ENCODE peak calls at places on chromosomes 6 and 20, in four cellular contexts. One of them, this sample, is unnamed.

GRCh38 chr6:692356-692851 is 535 bp downstream of the EXOC2 start:
- DNase-seq in GM20000: peak
- DNase-seq in breast epithelium: no peak
- DNase-seq in heart left ventricle: peak
- DNase-seq in this sample: peak

GRCh38 chr6:99613398-99613704 is 6.7 kb downstream of the PRDM13 start:
- DNase-seq in breast epithelium: no peak
- DNase-seq in GM20000: peak
- DNase-seq in heart left ventricle: no peak
- DNase-seq in this sample: no peak

GRCh38 chr6:34518669-34519365 is 37.3 kb downstream of the SPDEF start:
- DNase-seq in GM20000: no peak
- DNase-seq in heart left ventricle: no peak
- DNase-seq in breast epithelium: no peak
- DNase-seq in this sample: no peak

GRCh38 chr6:43941174-43941573 is 171.2 kb downstream of the VEGFA start:
- DNase-seq in GM20000: no peak
- DNase-seq in breast epithelium: no peak
- DNase-seq in heart left ventricle: no peak
- DNase-seq in this sample: no peak

GRCh38 chr6:150290429-150290828 is 78.4 kb upstream of the IYD start:
- DNase-seq in heart left ventricle: no peak
- DNase-seq in breast epithelium: no peak
- DNase-seq in GM20000: no peak
- DNase-seq in this sample: no peak

GRCh38 chr6:144149894-144150672 is at the start of gene STX11:
- DNase-seq in breast epithelium: peak
- DNase-seq in heart left ventricle: peak
- DNase-seq in GM20000: peak
- DNase-seq in this sample: peak

GRCh38 chr6:70112686-70113570 is 190.0 kb downstream of the COL9A1 start:
- DNase-seq in breast epithelium: no peak
- DNase-seq in heart left ventricle: no peak
- DNase-seq in GM20000: no peak
- DNase-seq in this sample: no peak

GRCh38 chr6:169425628-169426370 is 172.2 kb upstream of the THBS2 start:
- DNase-seq in GM20000: no peak
- DNase-seq in breast epithelium: no peak
- DNase-seq in heart left ventricle: no peak
- DNase-seq in this sample: no peak

GRCh38 chr20:49030954-49031619 is 15.0 kb upstream of the CSE1L start:
- DNase-seq in breast epithelium: no peak
- DNase-seq in heart left ventricle: no peak
- DNase-seq in GM20000: no peak
- DNase-seq in this sample: no peak

GRCh38 chr6:11710221-11710836 is 68.3 kb downstream of the ADTRP start:
- DNase-seq in breast epithelium: no peak
- DNase-seq in GM20000: no peak
- DNase-seq in heart left ventricle: no peak
- DNase-seq in this sample: no peak

GRCh38 chr6:5025911-5026819 is 22.3 kb upstream of the RPP40 start:
- DNase-seq in heart left ventricle: peak
- DNase-seq in GM20000: no peak
- DNase-seq in breast epithelium: no peak
- DNase-seq in this sample: peak
- TF ChIP-seq CTCF in heart left ventricle: no peak
- TF ChIP-seq CTCF in GM20000: no peak
- TF ChIP-seq CTCF in breast epithelium: no peak
- TF ChIP-seq CTCF in this sample: peak

GRCh38 chr20:21798384-21798783 is 92.9 kb downstream of the PAX1 start:
- DNase-seq in heart left ventricle: no peak
- DNase-seq in GM20000: no peak
- DNase-seq in breast epithelium: no peak
- DNase-seq in this sample: no peak

GRCh38 chr20:21801193-21801592 is 95.7 kb downstream of the PAX1 start:
- DNase-seq in heart left ventricle: no peak
- DNase-seq in GM20000: no peak
- DNase-seq in breast epithelium: no peak
- DNase-seq in this sample: no peak

GRCh38 chr20:21796059-21796458 is 90.6 kb downstream of the PAX1 start:
- DNase-seq in breast epithelium: no peak
- DNase-seq in GM20000: no peak
- DNase-seq in heart left ventricle: no peak
- DNase-seq in this sample: no peak
- TF ChIP-seq CTCF in breast epithelium: no peak
- TF ChIP-seq CTCF in GM20000: no peak
- TF ChIP-seq CTCF in heart left ventricle: no peak
- TF ChIP-seq CTCF in this sample: peak

GRCh38 chr6:40874495-40874894 is 164.5 kb downstream of the UNC5CL start:
- DNase-seq in GM20000: no peak
- DNase-seq in breast epithelium: no peak
- DNase-seq in heart left ventricle: no peak
- DNase-seq in this sample: no peak
- TF ChIP-seq CTCF in GM20000: no peak
- TF ChIP-seq CTCF in breast epithelium: no peak
- TF ChIP-seq CTCF in heart left ventricle: no peak
- TF ChIP-seq CTCF in this sample: no peak

DNA sequence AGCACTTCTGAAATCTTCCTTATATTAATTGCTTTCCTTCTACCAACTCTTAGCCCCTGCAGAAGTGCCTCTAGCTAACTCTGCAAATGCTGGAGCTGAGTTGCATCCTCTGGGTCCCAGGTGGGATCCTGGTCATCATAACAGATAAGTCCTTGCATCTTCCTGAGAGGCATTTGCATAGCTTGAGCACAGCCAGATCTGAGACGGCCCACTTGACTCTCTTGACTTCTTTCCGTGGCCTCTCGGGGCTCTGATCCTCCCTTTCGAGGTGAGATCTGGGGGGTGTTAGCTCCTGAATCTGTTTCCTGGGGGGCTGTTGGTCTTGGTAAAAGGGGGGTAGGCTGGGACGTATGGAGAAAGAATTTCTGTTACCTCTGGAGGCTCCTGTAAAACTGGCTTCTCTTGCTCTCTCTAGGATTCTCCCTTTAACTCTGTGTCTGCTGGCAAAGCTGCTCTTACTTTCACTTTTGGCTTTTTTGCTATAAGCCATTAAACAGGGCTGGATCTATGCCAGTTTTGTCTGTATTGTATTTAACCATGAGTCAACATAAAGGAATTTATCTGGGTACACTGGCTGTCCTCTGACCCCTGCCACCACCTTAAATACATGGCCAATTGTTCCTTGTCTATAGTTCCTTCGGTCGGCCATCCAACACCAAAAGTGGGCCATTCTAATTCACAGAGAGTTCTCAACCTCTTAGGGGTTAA is 223.1 kb upstream of the SYNCRIP start:
- DNase-seq in breast epithelium: no peak
- DNase-seq in GM20000: peak
- DNase-seq in heart left ventricle: no peak
- DNase-seq in this sample: no peak
- TF ChIP-seq CTCF in breast epithelium: no peak
- TF ChIP-seq CTCF in GM20000: no peak
- TF ChIP-seq CTCF in heart left ventricle: no peak
- TF ChIP-seq CTCF in this sample: no peak

GRCh38 chr20:3854462-3854870 is 7.8 kb downstream of the MAVS start:
- DNase-seq in GM20000: no peak
- DNase-seq in breast epithelium: no peak
- DNase-seq in heart left ventricle: no peak
- DNase-seq in this sample: no peak
- TF ChIP-seq CTCF in GM20000: no peak
- TF ChIP-seq CTCF in breast epithelium: no peak
- TF ChIP-seq CTCF in heart left ventricle: no peak
- TF ChIP-seq CTCF in this sample: no peak